ENCODE peak calls at places on chromosomes 16 and 17, in six cellular contexts. P, M, U, Z, W and R are unnamed samples.

GRCh38 chr17:4899341-4900230 is at the start of gene C17orf107:
- DNase-seq in U (peak), P (peak), M (peak), Z (peak), W (peak), R (peak)

GRCh38 chr16:4339909-4340308 is 11.2 kb downstream of the PAM16 start:
- DNase-seq in M (no peak), W (peak), Z (no peak), P (peak), U (no peak), R (peak)

GRCh38 chr16:471353-472198 is 46.1 kb downstream of the RAB11FIP3 start:
- DNase-seq in U (no peak), P (no peak), M (peak), W (no peak), Z (peak), R (no peak)

GRCh38 chr16:73091199-73091598 is 43.3 kb upstream of the ZFHX3 start:
- DNase-seq in U (no peak), Z (no peak), W (no peak), M (no peak), P (no peak), R (no peak)

GRCh38 chr17:3038941-3039340 is 24.5 kb downstream of the OR1D5 start:
- DNase-seq in W (no peak), M (no peak), U (no peak), P (no peak), Z (no peak), R (no peak)

GRCh38 chr17:35609831-35610230 is 22.7 kb downstream of the AP2B1 start:
- DNase-seq in P (no peak), Z (no peak), M (no peak), W (no peak), U (no peak), R (no peak)

GRCh38 chr16:9408297-9408696 is 316.9 kb downstream of the HAPSTR1 start:
- DNase-seq in W (no peak), M (no peak), Z (no peak), P (no peak), U (no peak), R (no peak)

GRCh38 chr17:62787358-62787757 is 20.8 kb downstream of the MARCHF10 start:
- DNase-seq in M (no peak), P (no peak), U (no peak), W (peak), Z (no peak), R (no peak)

GRCh38 chr17:7922499-7923289 is 6.6 kb upstream of the RNF227 start:
- DNase-seq in M (peak), P (peak), U (peak), W (peak), Z (peak), R (peak)

GRCh38 chr16:22205577-22206012 is 483 bp upstream of the EEF2K start:
- DNase-seq in W (no peak), M (no peak), P (no peak), U (no peak), Z (no peak), R (no peak)

GRCh38 chr16:15650698-15651161 is 685 bp downstream of the NDE1 start:
- DNase-seq in P (peak), W (peak), Z (no peak), U (no peak), M (peak), R (peak)

GRCh38 chr17:49707246-49707607 is 537 bp downstream of the SLC35B1 start:
- DNase-seq in M (no peak), W (no peak), P (no peak), U (no peak), Z (no peak), R (peak)
- TF ChIP-seq CTCF in M (no peak), W (no peak), P (peak), U (no peak), Z (no peak), R (no peak)

DNA sequence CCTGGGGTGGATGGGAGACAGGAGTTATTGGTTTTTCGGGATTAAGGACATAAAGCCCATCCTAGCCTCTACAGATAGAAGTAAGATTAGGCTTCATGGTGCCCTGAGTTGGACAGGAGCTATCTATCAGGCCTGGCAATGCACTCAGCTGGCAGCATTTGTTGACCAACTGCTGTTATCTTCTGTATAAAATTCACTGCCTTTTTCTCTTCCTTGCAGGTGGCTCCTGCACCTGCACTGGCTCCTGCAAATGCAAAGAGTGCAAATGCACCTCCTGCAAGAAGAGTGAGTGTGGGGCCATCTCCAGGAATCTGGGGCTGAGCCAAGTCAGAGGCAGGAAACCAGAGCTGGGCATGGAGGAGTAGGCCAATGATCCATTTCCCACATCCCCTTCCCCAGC is 579 bp downstream of the MT1A start:
- DNase-seq in W (no peak), P (no peak), M (no peak), Z (no peak), U (no peak), R (no peak)
- H3K4me3 ChIP-seq in W (no peak), P (no peak), M (no peak), Z (no peak), U (no peak), R (no peak)

GRCh38 chr17:82383411-82383810 is 11.8 kb downstream of the UTS2R start:
- DNase-seq in U (no peak), Z (no peak), P (no peak), W (no peak), M (no peak), R (no peak)

GRCh38 chr17:82384051-82384729 is 12.6 kb downstream of the UTS2R start:
- DNase-seq in Z (no peak), P (no peak), M (no peak), U (no peak), W (no peak), R (no peak)

GRCh38 chr17:82385559-82386255 is 14.1 kb downstream of the UTS2R start:
- DNase-seq in P (no peak), W (no peak), Z (no peak), M (no peak), U (no peak), R (no peak)

GRCh38 chr17:82386256-82386831 is 14.8 kb downstream of the UTS2R start:
- DNase-seq in W (no peak), Z (no peak), P (no peak), U (peak), M (no peak), R (no peak)

GRCh38 chr17:82384730-82385429 is 13.3 kb downstream of the UTS2R start:
- DNase-seq in U (peak), Z (peak), W (no peak), M (peak), P (no peak), R (no peak)
- TF ChIP-seq CTCF in U (no peak), Z (peak), W (no peak), M (no peak), P (no peak), R (no peak)

GRCh38 chr16:82629441-82630027 is 2.8 kb downstream of the CDH13 start:
- DNase-seq in U (no peak), M (no peak), P (no peak), W (peak), Z (peak), R (peak)

GRCh38 chr16:82628741-82629140 is 2.0 kb downstream of the CDH13 start:
- DNase-seq in M (no peak), U (no peak), Z (peak), W (no peak), P (no peak), R (no peak)

GRCh38 chr16:82630219-82630618 is 3.5 kb downstream of the CDH13 start:
- DNase-seq in Z (peak), U (no peak), M (no peak), W (peak), P (no peak), R (peak)

GRCh38 chr16:82631701-82632685 is 5.2 kb downstream of the CDH13 start:
- DNase-seq in M (no peak), Z (peak), U (peak), P (no peak), W (no peak), R (no peak)

GRCh38 chr16:82630688-82631087 is 3.9 kb downstream of the CDH13 start:
- DNase-seq in P (no peak), M (no peak), U (no peak), Z (peak), W (peak), R (peak)
- H3K4me3 ChIP-seq in P (no peak), M (no peak), U (no peak), Z (no peak), W (no peak), R (no peak)